ENCODE peak calls at places on chromosomes 11 and 22, in five cellular contexts. Y is endothelial cell, B is AG20443, L is iris pigment epithelial cell, F is keratinocyte. J is an unnamed sample.

GRCh38 chr11:98185245-98185644 is 835.5 kb upstream of the CNTN5 start:
- DNase-seq in F (no peak), L (no peak), B (no peak), Y (no peak), J (no peak)

GRCh38 chr11:94602430-94603372 is 35.5 kb downstream of the PIWIL4 start:
- DNase-seq in B (no peak), F (no peak), Y (peak; percentile 73), L (peak; percentile 91), J (peak; percentile 77)

GRCh38 chr11:11524436-11525038 is 97.3 kb downstream of the GALNT18 start:
- DNase-seq in Y (no peak), B (no peak), F (no peak), L (no peak), J (no peak)

GRCh38 chr11:73205666-73206343 is 12.3 kb upstream of the P2RY2 start:
- DNase-seq in B (no peak), Y (no peak), L (peak; percentile 39), F (no peak), J (no peak)

GRCh38 chr11:73252577-73253191 is 19.5 kb upstream of the P2RY6 start:
- DNase-seq in F (no peak), B (no peak), Y (no peak), L (no peak), J (no peak)

GRCh38 chr22:44573451-44573850 is 75.4 kb upstream of the RTL6 start:
- DNase-seq in L (no peak), B (no peak), Y (no peak), F (no peak), J (no peak)

GRCh38 chr11:87528752-87529151 is 491.0 kb downstream of the TMEM135 start:
- DNase-seq in F (no peak), Y (no peak), B (no peak), L (no peak), J (no peak)

GRCh38 chr22:27456696-27457503 is 344.7 kb downstream of the MN1 start:
- DNase-seq in F (no peak), B (peak; percentile 73), Y (no peak), L (peak; percentile 89), J (peak; percentile 95)

GRCh38 chr11:76214186-76214585 is 7.9 kb upstream of the WNT11 start:
- DNase-seq in F (no peak), L (no peak), Y (no peak), B (no peak), J (no peak)

GRCh38 chr11:122650619-122651018 is 4.9 kb upstream of the UBASH3B start:
- DNase-seq in B (no peak), L (no peak), Y (no peak), F (no peak), J (no peak)

GRCh38 chr11:61728066-61728939 is 24.1 kb upstream of the MYRF start:
- DNase-seq in B (no peak), L (no peak), F (no peak), Y (no peak), J (no peak)

GRCh38 chr11:11979487-11980117 is 28.8 kb downstream of the DKK3 start:
- DNase-seq in Y (no peak), B (peak; percentile 57), L (peak; percentile 74), F (no peak), J (no peak)

GRCh38 chr11:58905141-58905715 is 34.1 kb upstream of the GLYATL1 start:
- DNase-seq in B (peak; percentile 82), L (peak; percentile 55), F (no peak), Y (peak; percentile 53), J (no peak)

GRCh38 chr11:133515075-133515474 is 17.2 kb downstream of the OPCML start:
- DNase-seq in F (no peak), L (no peak), B (no peak), Y (no peak), J (no peak)

GRCh38 chr11:35815556-35816315 is 128.1 kb upstream of the LDLRAD3 start:
- DNase-seq in B (peak; percentile 69), L (peak; percentile 15), F (no peak), Y (no peak), J (no peak)

GRCh38 chr11:34988294-34989255 is 72.2 kb downstream of the PDHX start:
- DNase-seq in B (peak; percentile 40), L (peak; percentile 83), Y (no peak), F (no peak), J (no peak)

GRCh38 chr22:16988257-16988656 is 19.8 kb downstream of the GAB4 start:
- DNase-seq in Y (no peak), L (no peak), F (no peak), B (no peak), J (no peak)

GRCh38 chr11:74000307-74000630 is 8.6 kb downstream of the UCP3 start:
- DNase-seq in F (no peak), B (no peak), L (no peak), Y (no peak), J (no peak)

GRCh38 chr11:20154381-20154780 is 5.9 kb downstream of the DBX1 start:
- DNase-seq in F (no peak), Y (no peak), B (peak; percentile 43), L (no peak), J (no peak)

GRCh38 chr22:36850016-36850415 is 10.8 kb upstream of the NCF4 start:
- DNase-seq in L (no peak), Y (no peak), B (no peak), F (no peak), J (no peak)

GRCh38 chr11:70608568-70609314 is 210.4 kb downstream of the CTTN start:
- DNase-seq in F (no peak), B (no peak), Y (no peak), L (peak; percentile 4), J (no peak)

GRCh38 chr11:1006762-1007161 is 29.8 kb downstream of the MUC6 start:
- DNase-seq in F (no peak), L (no peak), B (no peak), Y (no peak), J (no peak)

GRCh38 chr22:18095101-18095805 is 15.4 kb upstream of the TUBA8 start:
- DNase-seq in Y (no peak), F (no peak), B (no peak), L (peak; percentile 26), J (no peak)

GRCh38 chr11:105923252-105923651 is 98.8 kb downstream of the MSANTD4 start:
- DNase-seq in L (peak; percentile 49), Y (no peak), B (no peak), F (no peak), J (no peak)

GRCh38 chr22:47795477-47796127 is 1033.2 kb downstream of the TBC1D22A start:
- DNase-seq in L (no peak), B (no peak), F (no peak), Y (no peak), J (no peak)

GRCh38 chr22:37126383-37126782 is 16.9 kb upstream of the TMPRSS6 start:
- DNase-seq in L (peak; percentile 20), B (no peak), Y (no peak), F (no peak), J (no peak)

GRCh38 chr11:115581871-115582639 is 77.8 kb upstream of the CADM1 start:
- DNase-seq in Y (no peak), F (no peak), B (peak; percentile 46), L (no peak), J (no peak)